ENCODE peak calls at places on chromosomes 13 and 19, in ten cellular contexts. One of them, this sample, is unnamed.

GRCh38 chr19:46913852-46914430 is 53.1 kb downstream of the ARHGAP35 start:
- DNase-seq in lower lobe of right lung: no peak
- DNase-seq in NB4: peak
- DNase-seq in choroid plexus epithelial cell: peak
- DNase-seq in astrocyte of the spinal cord: peak
- DNase-seq in retinal pigment epithelial cell: no peak
- DNase-seq in lower leg skin: no peak
- DNase-seq in sigmoid colon: no peak
- DNase-seq in kidney: no peak
- DNase-seq in foreskin fibroblast: no peak
- DNase-seq in this sample: peak

GRCh38 chr19:56217039-56217949 is 15.2 kb downstream of the ZSCAN5C start:
- DNase-seq in lower lobe of right lung: no peak
- DNase-seq in NB4: no peak
- DNase-seq in choroid plexus epithelial cell: peak
- DNase-seq in astrocyte of the spinal cord: peak
- DNase-seq in retinal pigment epithelial cell: no peak
- DNase-seq in lower leg skin: peak
- DNase-seq in sigmoid colon: no peak
- DNase-seq in kidney: no peak
- DNase-seq in foreskin fibroblast: peak
- DNase-seq in this sample: peak

GRCh38 chr13:113145496-113145895 is 13.0 kb upstream of the PROZ start:
- DNase-seq in lower lobe of right lung: no peak
- DNase-seq in NB4: no peak
- DNase-seq in choroid plexus epithelial cell: no peak
- DNase-seq in astrocyte of the spinal cord: no peak
- DNase-seq in retinal pigment epithelial cell: no peak
- DNase-seq in lower leg skin: no peak
- DNase-seq in sigmoid colon: no peak
- DNase-seq in kidney: no peak
- DNase-seq in foreskin fibroblast: no peak
- DNase-seq in this sample: no peak

GRCh38 chr13:111537115-111537728 is 216.8 kb downstream of the TEX29 start:
- DNase-seq in lower lobe of right lung: peak
- DNase-seq in NB4: no peak
- DNase-seq in choroid plexus epithelial cell: no peak
- DNase-seq in astrocyte of the spinal cord: no peak
- DNase-seq in retinal pigment epithelial cell: no peak
- DNase-seq in lower leg skin: peak
- DNase-seq in sigmoid colon: no peak
- DNase-seq in kidney: no peak
- DNase-seq in foreskin fibroblast: no peak
- DNase-seq in this sample: no peak

GRCh38 chr13:50678464-50679162 is 164.9 kb downstream of the DLEU7 start:
- DNase-seq in lower lobe of right lung: no peak
- DNase-seq in NB4: peak
- DNase-seq in choroid plexus epithelial cell: peak
- DNase-seq in astrocyte of the spinal cord: peak
- DNase-seq in retinal pigment epithelial cell: peak
- DNase-seq in lower leg skin: no peak
- DNase-seq in sigmoid colon: no peak
- DNase-seq in kidney: no peak
- DNase-seq in foreskin fibroblast: peak
- DNase-seq in this sample: peak

GRCh38 chr13:110109910-110110309 is 197.0 kb downstream of the COL4A1 start:
- DNase-seq in lower lobe of right lung: no peak
- DNase-seq in NB4: peak
- DNase-seq in choroid plexus epithelial cell: peak
- DNase-seq in astrocyte of the spinal cord: peak
- DNase-seq in retinal pigment epithelial cell: peak
- DNase-seq in lower leg skin: peak
- DNase-seq in sigmoid colon: peak
- DNase-seq in kidney: no peak
- DNase-seq in foreskin fibroblast: peak
- DNase-seq in this sample: peak

GRCh38 chr19:33553530-33554310 is 32.1 kb upstream of the PEPD start:
- DNase-seq in lower lobe of right lung: no peak
- DNase-seq in NB4: no peak
- DNase-seq in choroid plexus epithelial cell: no peak
- DNase-seq in astrocyte of the spinal cord: no peak
- DNase-seq in retinal pigment epithelial cell: no peak
- DNase-seq in lower leg skin: no peak
- DNase-seq in sigmoid colon: peak
- DNase-seq in kidney: no peak
- DNase-seq in foreskin fibroblast: no peak
- DNase-seq in this sample: no peak

GRCh38 chr19:58551577-58552471 is 3.1 kb downstream of the CHMP2A start:
- DNase-seq in lower lobe of right lung: no peak
- DNase-seq in NB4: peak
- DNase-seq in choroid plexus epithelial cell: no peak
- DNase-seq in astrocyte of the spinal cord: no peak
- DNase-seq in retinal pigment epithelial cell: no peak
- DNase-seq in lower leg skin: no peak
- DNase-seq in sigmoid colon: no peak
- DNase-seq in kidney: no peak
- DNase-seq in foreskin fibroblast: no peak
- DNase-seq in this sample: no peak

GRCh38 chr13:46622918-46623256 is 69.9 kb downstream of the LRCH1 start:
- DNase-seq in lower lobe of right lung: no peak
- DNase-seq in NB4: no peak
- DNase-seq in choroid plexus epithelial cell: peak
- DNase-seq in astrocyte of the spinal cord: peak
- DNase-seq in retinal pigment epithelial cell: peak
- DNase-seq in lower leg skin: no peak
- DNase-seq in sigmoid colon: peak
- DNase-seq in kidney: no peak
- DNase-seq in foreskin fibroblast: peak
- DNase-seq in this sample: peak

GRCh38 chr13:30832845-30833332 is 73.2 kb upstream of the MEDAG start:
- DNase-seq in lower lobe of right lung: peak
- DNase-seq in NB4: peak
- DNase-seq in choroid plexus epithelial cell: peak
- DNase-seq in astrocyte of the spinal cord: peak
- DNase-seq in retinal pigment epithelial cell: peak
- DNase-seq in lower leg skin: peak
- DNase-seq in sigmoid colon: no peak
- DNase-seq in kidney: peak
- DNase-seq in foreskin fibroblast: no peak
- DNase-seq in this sample: no peak

GRCh38 chr19:14809272-14810057 is 25.5 kb downstream of the OR7A5 start:
- DNase-seq in lower lobe of right lung: no peak
- DNase-seq in NB4: no peak
- DNase-seq in choroid plexus epithelial cell: no peak
- DNase-seq in astrocyte of the spinal cord: no peak
- DNase-seq in retinal pigment epithelial cell: no peak
- DNase-seq in lower leg skin: no peak
- DNase-seq in sigmoid colon: no peak
- DNase-seq in kidney: no peak
- DNase-seq in foreskin fibroblast: no peak
- DNase-seq in this sample: no peak

GRCh38 chr13:24165746-24166145 is 5.2 kb downstream of the SPATA13 start:
- DNase-seq in lower lobe of right lung: no peak
- DNase-seq in NB4: no peak
- DNase-seq in choroid plexus epithelial cell: peak
- DNase-seq in astrocyte of the spinal cord: peak
- DNase-seq in retinal pigment epithelial cell: no peak
- DNase-seq in lower leg skin: no peak
- DNase-seq in sigmoid colon: no peak
- DNase-seq in kidney: no peak
- DNase-seq in foreskin fibroblast: peak
- DNase-seq in this sample: peak

GRCh38 chr13:30135351-30135750 is 172.0 kb downstream of the KATNAL1 start:
- DNase-seq in lower lobe of right lung: no peak
- DNase-seq in NB4: no peak
- DNase-seq in choroid plexus epithelial cell: no peak
- DNase-seq in astrocyte of the spinal cord: no peak
- DNase-seq in retinal pigment epithelial cell: no peak
- DNase-seq in lower leg skin: no peak
- DNase-seq in sigmoid colon: no peak
- DNase-seq in kidney: no peak
- DNase-seq in foreskin fibroblast: no peak
- DNase-seq in this sample: no peak

DNA sequence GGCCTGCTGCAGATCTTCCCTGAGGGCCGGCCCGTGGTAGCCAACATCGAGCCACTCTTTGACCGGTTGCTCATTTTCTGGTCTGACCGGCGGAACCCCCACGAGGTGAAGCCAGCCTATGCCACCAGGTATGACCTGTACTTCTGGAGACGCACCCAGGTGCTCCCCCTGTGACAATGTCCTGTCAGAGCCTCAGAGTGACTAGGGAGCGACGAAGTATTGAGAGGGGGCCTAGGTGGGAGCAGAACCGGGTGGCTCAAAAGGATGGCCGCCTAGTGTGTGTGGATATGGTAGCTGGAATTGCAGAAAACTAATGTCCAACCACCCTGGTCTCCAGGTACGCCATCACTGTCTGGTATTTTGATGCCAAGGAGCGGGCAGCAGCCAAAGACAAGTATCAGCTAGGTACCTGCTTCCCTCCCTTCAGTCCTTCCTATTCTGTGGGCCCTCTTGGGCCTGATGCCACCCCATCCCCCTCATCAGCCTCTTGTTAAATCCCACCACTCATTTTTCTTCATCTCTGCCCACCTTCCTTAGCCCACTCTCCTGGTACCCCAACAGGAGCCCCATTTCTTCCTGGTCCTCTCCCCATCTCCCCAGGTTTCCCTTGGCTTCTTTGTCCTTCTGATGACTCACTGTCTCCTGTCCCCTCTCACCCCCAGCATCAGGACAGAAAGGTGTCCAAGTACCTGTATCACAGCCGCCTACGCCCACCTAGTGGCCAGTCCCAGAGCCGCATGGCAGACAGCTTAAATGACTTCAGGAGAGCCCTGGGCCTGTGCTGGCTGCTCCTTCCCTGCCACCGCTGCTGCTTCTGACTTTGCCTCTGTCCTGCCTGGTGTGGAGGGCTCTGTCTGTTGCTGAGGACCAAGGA is 8.4 kb downstream of the EGLN2 start:
- DNase-seq in lower lobe of right lung: no peak
- DNase-seq in NB4: no peak
- DNase-seq in choroid plexus epithelial cell: peak
- DNase-seq in astrocyte of the spinal cord: no peak
- DNase-seq in retinal pigment epithelial cell: no peak
- DNase-seq in lower leg skin: no peak
- DNase-seq in sigmoid colon: no peak
- DNase-seq in kidney: no peak
- DNase-seq in foreskin fibroblast: no peak
- DNase-seq in this sample: no peak
- TF ChIP-seq CTCF in lower lobe of right lung: peak
- TF ChIP-seq CTCF in NB4: no peak
- TF ChIP-seq CTCF in choroid plexus epithelial cell: peak
- TF ChIP-seq CTCF in astrocyte of the spinal cord: peak
- TF ChIP-seq CTCF in retinal pigment epithelial cell: peak
- TF ChIP-seq CTCF in lower leg skin: no peak
- TF ChIP-seq CTCF in sigmoid colon: peak
- TF ChIP-seq CTCF in kidney: peak
- TF ChIP-seq CTCF in foreskin fibroblast: peak
- TF ChIP-seq CTCF in this sample: no peak

DNA sequence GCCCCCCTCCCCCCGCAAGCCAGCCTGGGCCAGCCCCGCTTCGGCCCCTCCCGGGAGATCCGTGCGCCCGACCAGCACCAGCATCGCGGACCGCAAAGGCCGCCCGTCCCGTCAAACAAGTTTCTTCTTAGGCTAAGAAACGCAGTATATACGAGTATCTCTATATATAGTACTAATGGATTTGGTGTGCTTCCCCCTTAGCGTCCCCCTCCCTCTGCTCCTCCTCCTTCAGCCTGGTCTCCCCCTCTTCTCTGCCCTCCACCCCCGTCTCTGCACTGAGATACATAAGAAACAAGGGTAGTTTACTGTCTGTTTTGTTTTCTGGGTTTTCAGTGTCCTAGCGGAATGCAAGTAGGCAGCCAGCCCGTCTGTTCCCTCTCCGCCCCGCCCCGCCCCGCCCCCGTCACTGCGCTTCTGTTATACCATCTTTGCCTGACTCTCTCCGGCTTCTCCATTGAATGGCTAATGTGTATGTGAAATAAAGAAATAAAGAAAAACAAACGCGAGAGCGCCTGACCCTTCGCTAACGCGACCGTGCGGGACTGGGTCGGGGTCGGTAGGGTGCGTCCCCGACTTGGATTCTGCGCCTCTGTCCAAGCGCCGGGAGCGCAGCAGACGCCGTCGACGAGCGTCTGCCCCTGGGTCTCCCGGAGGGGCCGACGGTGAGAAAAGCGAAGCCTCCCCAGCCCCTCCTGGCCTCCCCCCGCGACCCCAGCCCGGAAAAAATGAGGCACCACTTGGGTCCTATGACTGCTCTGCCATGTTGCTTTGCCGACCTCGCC is 4.2 kb downstream of the LYL1 start:
- DNase-seq in lower lobe of right lung: peak
- DNase-seq in NB4: peak
- DNase-seq in choroid plexus epithelial cell: peak
- DNase-seq in astrocyte of the spinal cord: peak
- DNase-seq in retinal pigment epithelial cell: no peak
- DNase-seq in lower leg skin: no peak
- DNase-seq in sigmoid colon: peak
- DNase-seq in kidney: no peak
- DNase-seq in foreskin fibroblast: peak
- DNase-seq in this sample: peak
- H3K4me3 ChIP-seq in lower lobe of right lung: peak
- H3K4me3 ChIP-seq in NB4: peak
- H3K4me3 ChIP-seq in choroid plexus epithelial cell: no peak
- H3K4me3 ChIP-seq in astrocyte of the spinal cord: no peak
- H3K4me3 ChIP-seq in retinal pigment epithelial cell: no peak
- H3K4me3 ChIP-seq in lower leg skin: peak
- H3K4me3 ChIP-seq in sigmoid colon: peak
- H3K4me3 ChIP-seq in kidney: no peak
- H3K4me3 ChIP-seq in foreskin fibroblast: no peak
- H3K4me3 ChIP-seq in this sample: peak

GRCh38 chr19:18798384-18799352 is 7.6 kb upstream of the COMP start:
- DNase-seq in lower lobe of right lung: no peak
- DNase-seq in NB4: no peak
- DNase-seq in choroid plexus epithelial cell: no peak
- DNase-seq in astrocyte of the spinal cord: no peak
- DNase-seq in retinal pigment epithelial cell: no peak
- DNase-seq in lower leg skin: no peak
- DNase-seq in sigmoid colon: peak
- DNase-seq in kidney: no peak
- DNase-seq in foreskin fibroblast: no peak
- DNase-seq in this sample: no peak
- TF ChIP-seq CTCF in lower lobe of right lung: no peak
- TF ChIP-seq CTCF in NB4: no peak
- TF ChIP-seq CTCF in choroid plexus epithelial cell: peak
- TF ChIP-seq CTCF in astrocyte of the spinal cord: no peak
- TF ChIP-seq CTCF in retinal pigment epithelial cell: peak
- TF ChIP-seq CTCF in lower leg skin: no peak
- TF ChIP-seq CTCF in sigmoid colon: no peak
- TF ChIP-seq CTCF in kidney: no peak
- TF ChIP-seq CTCF in foreskin fibroblast: no peak
- TF ChIP-seq CTCF in this sample: no peak

DNA sequence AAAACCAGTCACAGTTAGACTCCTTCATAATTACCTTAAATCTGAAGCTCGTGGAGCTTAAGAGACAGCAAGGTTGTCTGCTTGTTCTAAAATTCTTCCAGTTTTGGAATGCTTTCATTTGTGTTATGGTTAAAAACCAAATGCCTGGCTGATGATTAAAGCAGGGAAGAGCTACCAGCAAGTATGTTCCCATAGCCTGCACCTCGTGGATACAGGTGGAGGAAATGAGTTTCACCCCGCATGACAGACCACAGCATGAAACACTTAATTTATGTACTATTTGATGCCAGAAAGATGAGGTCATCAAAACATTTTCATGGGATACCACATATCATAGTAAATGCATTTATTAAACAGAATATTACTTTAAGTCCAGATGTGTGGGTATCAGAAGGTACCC is 416 bp upstream of the DOCK9 start:
- DNase-seq in lower lobe of right lung: no peak
- DNase-seq in NB4: no peak
- DNase-seq in choroid plexus epithelial cell: peak
- DNase-seq in astrocyte of the spinal cord: peak
- DNase-seq in retinal pigment epithelial cell: peak
- DNase-seq in lower leg skin: no peak
- DNase-seq in sigmoid colon: no peak
- DNase-seq in kidney: no peak
- DNase-seq in foreskin fibroblast: peak
- DNase-seq in this sample: peak
- H3K4me3 ChIP-seq in lower lobe of right lung: peak
- H3K4me3 ChIP-seq in NB4: no peak
- H3K4me3 ChIP-seq in choroid plexus epithelial cell: peak
- H3K4me3 ChIP-seq in astrocyte of the spinal cord: peak
- H3K4me3 ChIP-seq in retinal pigment epithelial cell: peak
- H3K4me3 ChIP-seq in lower leg skin: no peak
- H3K4me3 ChIP-seq in sigmoid colon: peak
- H3K4me3 ChIP-seq in kidney: peak
- H3K4me3 ChIP-seq in foreskin fibroblast: peak
- H3K4me3 ChIP-seq in this sample: peak